ENCODE peak calls at places on chromosomes 7 and 10, in seven cellular contexts. D is HCT116, F is mammary epithelial cell, Y is OCI-LY7, O is IMR-90, E is endothelial cell of umbilical vein, L is astrocyte. W is an unnamed sample.

GRCh38 chr7:43039346-43039745 is 73.1 kb upstream of the HECW1 start:
- DNase-seq in E (no peak), F (no peak), Y (no peak), D (no peak), O (no peak), L (no peak), W (no peak)

GRCh38 chr7:11428877-11429617 is 403.0 kb downstream of the THSD7A start:
- DNase-seq in F (no peak), E (no peak), Y (no peak), O (no peak), D (no peak), L (no peak), W (no peak)

GRCh38 chr10:51074238-51075028 is at the start of gene PRKG1:
- DNase-seq in F (peak; percentile 52), D (no peak), E (peak; percentile 66), Y (no peak), L (peak; percentile 50), O (peak; percentile 85), W (peak; percentile 96)

GRCh38 chr10:127968027-127968441 is 61.1 kb downstream of the PTPRE start:
- DNase-seq in D (no peak), E (peak; percentile 62), F (no peak), Y (no peak), L (no peak), O (no peak), W (no peak)

GRCh38 chr7:22402250-22402649 is 45.3 kb upstream of the RAPGEF5 start:
- DNase-seq in D (no peak), E (no peak), Y (peak; percentile 72), L (no peak), F (no peak), O (no peak), W (no peak)

GRCh38 chr10:48820231-48820630 is 119.4 kb downstream of the LRRC18 start:
- DNase-seq in Y (no peak), F (no peak), E (no peak), L (no peak), O (no peak), D (no peak), W (no peak)

GRCh38 chr10:69498711-69499471 is 47.6 kb downstream of the TSPAN15 start:
- DNase-seq in O (no peak), D (no peak), E (no peak), Y (no peak), F (no peak), L (no peak), W (peak; percentile 90)

GRCh38 chr10:7659560-7659959 is 7.2 kb downstream of the ITIH5 start:
- DNase-seq in O (no peak), L (peak; percentile 9), F (no peak), D (no peak), Y (no peak), E (no peak), W (no peak)

GRCh38 chr10:5546891-5547683 is 22.3 kb downstream of the CALML3 start:
- DNase-seq in F (peak; percentile 96), O (peak; percentile 67), D (peak; percentile 63), Y (no peak), L (peak; percentile 58), E (peak; percentile 63), W (peak; percentile 93)

GRCh38 chr10:100232101-100232500 is 2.7 kb upstream of the CHUK start:
- DNase-seq in E (no peak), O (peak; percentile 40), L (no peak), D (no peak), F (no peak), Y (no peak), W (no peak)

GRCh38 chr10:23314835-23315239 is 29.8 kb downstream of the C10orf67 start:
- DNase-seq in L (peak; percentile 58), D (peak; percentile 57), E (peak; percentile 63), Y (peak; percentile 80), F (peak; percentile 68), O (peak; percentile 88), W (peak; percentile 56)

GRCh38 chr7:91455411-91455810 is 191.2 kb downstream of the FZD1 start:
- DNase-seq in Y (no peak), E (no peak), F (no peak), L (no peak), O (no peak), D (no peak), W (no peak)

GRCh38 chr7:119761776-119762175 is 511.2 kb upstream of the KCND2 start:
- DNase-seq in O (no peak), E (no peak), D (no peak), F (no peak), Y (no peak), L (no peak), W (peak; percentile 68)

GRCh38 chr10:132413226-132414205 is 16.5 kb downstream of the PWWP2B start:
- DNase-seq in D (no peak), F (no peak), L (no peak), E (no peak), Y (no peak), O (no peak), W (no peak)

GRCh38 chr7:47557317-47557985 is 24.5 kb downstream of the TNS3 start:
- DNase-seq in Y (no peak), F (no peak), L (peak; percentile 90), E (no peak), D (no peak), O (peak; percentile 57), W (peak; percentile 91)

GRCh38 chr10:132120734-132121510 is 55.2 kb downstream of the JAKMIP3 start:
- DNase-seq in O (no peak), E (no peak), Y (no peak), L (no peak), F (no peak), D (no peak), W (no peak)

GRCh38 chr10:25068152-25069058 is 52.0 kb downstream of the THNSL1 start:
- DNase-seq in O (peak; percentile 84), L (peak; percentile 82), E (peak; percentile 49), Y (no peak), F (peak; percentile 100), D (no peak), W (peak; percentile 89)

DNA sequence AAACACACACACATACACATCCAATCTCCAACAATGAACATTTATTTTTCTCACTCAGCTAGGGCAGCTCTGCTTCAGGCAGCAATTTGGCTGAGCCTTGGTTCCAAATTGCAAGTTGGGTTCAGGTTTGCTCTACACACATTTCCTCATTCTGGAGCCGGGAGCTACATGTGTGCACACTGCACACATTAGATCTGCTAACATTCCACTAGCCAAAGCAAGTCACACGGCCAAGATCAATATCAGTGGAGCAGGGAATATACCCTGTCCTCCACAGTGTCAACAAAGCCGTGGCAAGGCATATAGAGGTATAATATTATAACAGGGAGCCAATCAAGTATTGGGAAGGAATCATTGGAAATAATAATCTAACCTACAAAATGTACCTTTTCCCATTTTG is 57.5 kb upstream of the PPP1R3C start:
- DNase-seq in D (no peak), E (no peak), F (no peak), O (no peak), L (no peak), Y (no peak), W (no peak)
- H2AFZ ChIP-seq in D (no peak overlapping the region), E (no peak overlapping the region), F (peak overlapping the region; percentile 81), O (no peak overlapping the region), L (no peak overlapping the region), Y (no peak overlapping the region), W (no peak overlapping the region)

GRCh38 chr10:47078393-47079163 is 167.3 kb downstream of the PTPN20 start:
- DNase-seq in L (no peak), D (no peak), O (no peak), Y (no peak), E (no peak), F (no peak), W (no peak)

GRCh38 chr10:47077941-47078340 is 166.7 kb downstream of the PTPN20 start:
- DNase-seq in L (no peak), O (no peak), Y (no peak), E (no peak), F (no peak), D (no peak), W (no peak)

GRCh38 chr10:47076949-47077348 is 165.7 kb downstream of the PTPN20 start:
- DNase-seq in Y (no peak), D (no peak), F (peak; percentile 31), L (peak; percentile 25), O (peak; percentile 45), E (no peak), W (peak; percentile 9)

GRCh38 chr10:47081264-47081663 is 170.0 kb downstream of the PTPN20 start:
- DNase-seq in E (no peak), L (no peak), Y (no peak), D (no peak), O (no peak), F (no peak), W (no peak)

DNA sequence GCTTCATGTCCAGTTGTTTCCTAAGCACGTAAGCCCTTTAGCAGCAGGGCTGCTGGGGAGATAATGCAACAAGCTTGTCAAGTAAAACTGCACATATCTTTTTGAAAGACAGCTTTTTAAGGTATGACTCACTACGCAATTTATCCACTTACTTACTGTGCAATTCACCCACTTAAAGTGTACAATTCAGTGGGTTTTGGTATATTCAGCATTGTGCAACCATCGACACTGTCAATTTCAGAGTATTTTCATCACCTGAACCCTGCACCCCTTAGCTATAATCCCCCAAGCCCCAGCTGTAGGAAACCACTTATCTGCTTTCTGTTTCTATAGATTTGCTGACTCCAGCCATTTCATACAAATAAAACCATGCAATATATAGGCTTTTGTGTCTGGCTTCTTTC is 168.0 kb downstream of the PTPN20 start:
- DNase-seq in D (no peak), L (peak; percentile 26), O (peak; percentile 67), Y (no peak), E (no peak), F (no peak), W (no peak)
- TF ChIP-seq CTCF in D (no peak), L (no peak), O (no peak), Y (no peak), E (no peak), F (no peak), W (no peak)

DNA sequence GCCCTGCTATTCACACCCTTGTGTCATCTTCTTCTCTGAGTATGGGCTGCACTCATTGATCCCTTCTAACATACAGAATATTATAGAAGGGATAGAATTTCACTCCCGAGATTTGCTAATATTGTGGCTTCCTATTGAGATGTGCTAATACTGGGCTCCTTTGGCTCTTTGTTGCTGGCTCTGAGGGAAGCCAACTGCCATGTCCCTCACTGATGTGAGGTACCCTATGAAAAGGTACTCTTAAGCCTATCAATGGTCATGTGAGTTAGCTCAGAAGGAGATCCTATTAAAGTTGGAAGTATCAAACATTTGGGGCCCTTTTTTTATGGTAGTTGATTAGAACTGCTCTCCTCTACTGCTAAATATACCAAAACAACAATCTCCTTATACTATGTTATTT is 665.2 kb upstream of the ZWINT start:
- DNase-seq in E (no peak), D (no peak), L (no peak), Y (no peak), O (no peak), F (no peak), W (no peak)
- H3K4me3 ChIP-seq in E (no peak overlapping the region), D (no peak overlapping the region), L (no peak overlapping the region), Y (no peak overlapping the region), O (no peak overlapping the region), F (no peak overlapping the region), W (no peak overlapping the region)

GRCh38 chr7:38368191-38368605 is 94.8 kb upstream of the TARP start:
- DNase-seq in O (peak; percentile 65), L (peak; percentile 30), F (peak; percentile 69), D (peak; percentile 83), Y (peak; percentile 74), E (peak; percentile 60), W (peak; percentile 58)
- H2AFZ ChIP-seq in O (peak overlapping the region; percentile 57), L (peak overlapping the region; percentile 41), F (peak overlapping the region; percentile 6), D (peak overlapping the region; percentile 54), Y (no peak overlapping the region), E (peak overlapping the region; percentile 74), W (peak overlapping the region; percentile 79)